ENCODE peak calls at places on chromosomes 5 and 9, in eight cellular contexts. P, G, L, J, M, U, S and E are unnamed samples. For H3K27me3, the result is how much of the 10 kb centered on the place peaks cover.

GRCh38 chr9:93058357-93059096 is at the start of gene SUSD3:
- DNase-seq in J (peak), S (peak), L (peak), U (no peak), P (peak), M (peak), G (peak), E (peak)

GRCh38 chr5:170302729-170303501 is 5.3 kb upstream of the LCP2 start:
- DNase-seq in U (no peak), J (peak), G (no peak), P (no peak), M (peak), S (peak), L (peak), E (no peak)

GRCh38 chr5:175693746-175694145 is 35.9 kb downstream of the HRH2 start:
- DNase-seq in M (no peak), J (no peak), P (no peak), U (no peak), L (no peak), G (no peak), S (peak), E (no peak)

GRCh38 chr9:130325921-130326320 is 60.4 kb downstream of the HMCN2 start:
- DNase-seq in G (no peak), U (no peak), S (no peak), L (no peak), J (no peak), P (no peak), M (no peak), E (no peak)

GRCh38 chr5:96590796-96591195 is 71.4 kb upstream of the CAST start:
- DNase-seq in S (no peak), M (no peak), U (no peak), P (no peak), L (no peak), G (no peak), J (no peak), E (no peak)

GRCh38 chr5:6251579-6252102 is 126.7 kb downstream of the MED10 start:
- DNase-seq in L (no peak), M (no peak), U (no peak), J (no peak), G (peak), S (no peak), P (no peak), E (no peak)

GRCh38 chr9:69200071-69200470 is 26.0 kb downstream of the TJP2 start:
- DNase-seq in S (no peak), M (no peak), P (no peak), U (no peak), G (no peak), J (no peak), L (no peak), E (peak)

GRCh38 chr9:124752967-124753366 is 18.1 kb downstream of the NR6A1 start:
- DNase-seq in J (no peak), M (no peak), P (no peak), G (no peak), U (no peak), S (no peak), L (no peak), E (no peak)

GRCh38 chr5:174999581-174999980 is 275.2 kb downstream of the MSX2 start:
- DNase-seq in G (no peak), P (no peak), S (no peak), M (no peak), U (no peak), L (no peak), J (no peak), E (peak)

GRCh38 chr5:64680289-64680688 is 10.0 kb upstream of the SHISAL2B start:
- DNase-seq in M (no peak), U (no peak), G (peak), P (no peak), S (no peak), J (no peak), L (no peak), E (peak)

GRCh38 chr9:113525208-113525607 is 61.7 kb downstream of the RGS3 start:
- DNase-seq in S (no peak), L (no peak), G (no peak), U (no peak), P (no peak), J (no peak), M (no peak), E (no peak)

GRCh38 chr5:2879701-2880100 is 128.2 kb upstream of the IRX2 start:
- DNase-seq in M (no peak), S (no peak), J (no peak), G (no peak), L (no peak), U (no peak), P (no peak), E (no peak)

GRCh38 chr9:116175616-116176015 is 22.0 kb downstream of the PAPPA start:
- DNase-seq in U (no peak), J (no peak), M (no peak), S (no peak), P (no peak), L (no peak), G (no peak), E (no peak)

GRCh38 chr9:89400398-89401116 is 82.3 kb downstream of the SECISBP2 start:
- DNase-seq in G (no peak), M (no peak), S (peak), P (no peak), L (no peak), J (no peak), U (no peak), E (no peak)

GRCh38 chr5:177370488-177371119 is 12.9 kb downstream of the RGS14 start:
- DNase-seq in J (peak), S (peak), U (peak), G (peak), L (peak), P (peak), M (peak), E (peak)

GRCh38 chr9:21795483-21795882 is 7.0 kb upstream of the MTAP start:
- DNase-seq in J (no peak), M (no peak), G (no peak), U (no peak), S (no peak), L (no peak), P (no peak), E (no peak)
- H3K27me3 ChIP-seq in J (under half), M (under half), G (half or more), U (under half), S (under half), L (under half), P (under half), E (half or more)

GRCh38 chr5:158155811-158156495 is 297.0 kb upstream of the CLINT1 start:
- DNase-seq in U (no peak), M (no peak), S (no peak), L (no peak), G (no peak), J (no peak), P (no peak), E (no peak)

GRCh38 chr5:158155087-158155486 is 296.1 kb upstream of the CLINT1 start:
- DNase-seq in U (no peak), M (no peak), L (no peak), J (no peak), P (no peak), S (no peak), G (no peak), E (no peak)

GRCh38 chr5:158152151-158152550 is 293.2 kb upstream of the CLINT1 start:
- DNase-seq in U (no peak), G (no peak), P (no peak), L (no peak), J (no peak), S (no peak), M (no peak), E (no peak)

GRCh38 chr5:158154226-158155005 is 295.5 kb upstream of the CLINT1 start:
- DNase-seq in J (peak), L (no peak), M (no peak), S (no peak), G (no peak), U (peak), P (peak), E (no peak)

DNA sequence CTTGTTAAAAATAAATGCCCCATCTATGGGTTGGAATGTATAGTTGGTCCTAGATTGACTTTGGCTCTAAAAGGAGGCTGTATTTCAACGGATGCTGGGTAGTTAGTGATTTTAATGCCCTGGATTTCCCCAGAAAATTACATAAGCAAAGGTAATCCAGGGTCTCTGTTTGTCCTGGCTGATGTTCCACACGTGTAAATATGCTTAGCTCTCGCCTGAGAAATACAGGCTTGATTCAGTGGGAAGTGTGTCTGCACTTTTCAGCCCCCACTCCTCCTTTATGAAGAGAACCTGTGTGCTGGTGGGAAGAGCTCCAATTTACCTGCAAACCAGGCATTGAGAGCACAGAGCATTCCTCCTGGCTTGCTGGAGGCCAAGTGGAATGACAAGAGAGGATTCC is 294.6 kb upstream of the CLINT1 start:
- DNase-seq in U (no peak), G (no peak), L (no peak), S (no peak), J (no peak), M (no peak), P (no peak), E (no peak)
- H3K27me3 ChIP-seq in U (under half), G (under half), L (under half), S (under half), J (under half), M (under half), P (under half), E (under half)

GRCh38 chr5:10645671-10646070 is 81.8 kb downstream of the ANKRD33B start:
- DNase-seq in J (no peak), L (no peak), U (no peak), M (no peak), S (no peak), P (no peak), G (no peak), E (no peak)
- H3K27me3 ChIP-seq in J (under half), L (under half), U (under half), M (under half), S (under half), P (under half), G (under half), E (under half)

GRCh38 chr9:77019010-77019809 is at the start of gene FOXB2:
- DNase-seq in J (no peak), U (no peak), S (peak), G (peak), P (no peak), M (no peak), L (no peak), E (peak)

GRCh38 chr9:77020438-77021264 is 1.2 kb downstream of the FOXB2 start:
- DNase-seq in L (no peak), M (no peak), J (no peak), G (peak), P (no peak), U (no peak), S (no peak), E (peak)

GRCh38 chr9:77018058-77019009 is 1.1 kb upstream of the FOXB2 start:
- DNase-seq in L (no peak), U (no peak), S (no peak), M (no peak), G (peak), P (no peak), J (no peak), E (peak)

GRCh38 chr9:77021289-77021927 is 2.0 kb downstream of the FOXB2 start:
- DNase-seq in S (no peak), L (no peak), P (no peak), G (peak), M (no peak), J (no peak), U (no peak), E (no peak)

GRCh38 chr9:77019810-77020437 is 469 bp downstream of the FOXB2 start:
- DNase-seq in M (no peak), S (no peak), L (no peak), G (peak), J (no peak), U (no peak), P (no peak), E (peak)
- H3K27me3 ChIP-seq in M (under half), S (under half), L (under half), G (half or more), J (half or more), U (half or more), P (under half), E (half or more)